ENCODE peak calls at places on chromosomes 12 and 14, in ten cellular contexts. A, S, Q, U, O, N, H, I, P and W are unnamed samples.

GRCh38 chr12:94071258-94071657 is 77.1 kb upstream of the PLXNC1 start:
- DNase-seq in P (no peak), H (no peak), A (no peak), O (no peak), I (no peak), Q (no peak), N (no peak), U (no peak), S (no peak), W (no peak)

GRCh38 chr12:79886917-79887519 is 47.9 kb downstream of the PPP1R12A start:
- DNase-seq in A (peak), I (no peak), S (peak), N (peak), Q (no peak), H (no peak), O (no peak), U (no peak), P (no peak), W (no peak)

GRCh38 chr12:133130808-133131128 is 341 bp downstream of the ZNF10 start:
- DNase-seq in O (peak), A (no peak), P (peak), S (no peak), U (no peak), Q (peak), I (peak), N (no peak), H (no peak), W (peak)

GRCh38 chr12:132389526-132390286 is 60.3 kb upstream of the GALNT9 start:
- DNase-seq in A (no peak), Q (no peak), P (peak), S (no peak), U (no peak), H (no peak), N (no peak), I (no peak), O (no peak), W (no peak)

GRCh38 chr14:79708991-79709390 is 502.3 kb downstream of the DIO2 start:
- DNase-seq in U (no peak), Q (no peak), P (no peak), O (no peak), I (no peak), H (no peak), S (peak), A (peak), N (no peak), W (no peak)

GRCh38 chr14:42884100-42884499 is 1277.4 kb downstream of the LRFN5 start:
- DNase-seq in N (no peak), P (no peak), S (no peak), U (no peak), Q (no peak), H (no peak), O (no peak), A (peak), I (no peak), W (no peak)

GRCh38 chr14:105307052-105307727 is 6.4 kb upstream of the BRF1 start:
- DNase-seq in Q (no peak), S (no peak), N (no peak), H (no peak), I (no peak), U (no peak), P (no peak), O (no peak), A (no peak), W (no peak)

GRCh38 chr14:67982711-67983608 is 163.4 kb downstream of the RAD51B start:
- DNase-seq in N (no peak), O (no peak), Q (no peak), I (no peak), U (no peak), A (no peak), P (no peak), S (no peak), H (no peak), W (no peak)

GRCh38 chr12:96720363-96720705 is 186.7 kb upstream of the NEDD1 start:
- DNase-seq in N (peak), U (no peak), Q (no peak), P (peak), I (peak), O (no peak), A (peak), H (no peak), S (peak), W (no peak)

GRCh38 chr14:69387311-69387710 is 10.8 kb downstream of the ERH start:
- DNase-seq in A (no peak), O (no peak), H (no peak), Q (no peak), S (no peak), I (no peak), U (no peak), N (no peak), P (no peak), W (no peak)